ENCODE peak calls at places on chromosomes 4 and X, in five cellular contexts. T is body of pancreas, H is stomach, C is omental fat pad, S is GM12865. O is an unnamed sample.

GRCh38 chrX:54246866-54247265 is 63.8 kb upstream of the FAM120C start:
- DNase-seq in S (no peak), H (no peak), C (no peak), T (no peak), O (no peak)

GRCh38 chr4:2408401-2408958 is 10.0 kb downstream of the ZFYVE28 start:
- DNase-seq in S (peak), T (no peak), H (no peak), C (no peak), O (no peak)

GRCh38 chr4:94676910-94677309 is 80.8 kb upstream of the BMPR1B start:
- DNase-seq in C (no peak), S (no peak), H (no peak), T (no peak), O (no peak)

GRCh38 chrX:154730271-154730883 is 20.5 kb downstream of the GAB3 start:
- DNase-seq in S (no peak), T (peak), C (no peak), H (no peak), O (no peak)

GRCh38 chrX:46572295-46572936 is 1.1 kb upstream of the CHST7 start:
- DNase-seq in S (peak), T (no peak), C (no peak), H (no peak), O (no peak)

GRCh38 chrX:129679856-129680255 is 25.1 kb upstream of the APLN start:
- DNase-seq in T (no peak), H (no peak), S (no peak), C (no peak), O (no peak)

GRCh38 chrX:108186811-108187210 is 95.2 kb downstream of the ATG4A start:
- DNase-seq in H (no peak), S (no peak), T (no peak), C (no peak), O (no peak)

GRCh38 chrX:153719238-153719637 is 4.9 kb downstream of the BCAP31 start:
- DNase-seq in T (peak), H (no peak), S (no peak), C (no peak), O (no peak)

GRCh38 chr4:184534511-184535391 is 60.4 kb upstream of the IRF2 start:
- DNase-seq in C (no peak), H (no peak), T (no peak), S (peak), O (no peak)

GRCh38 chr4:114694770-114695169 is 96.2 kb downstream of the UGT8 start:
- DNase-seq in S (peak), C (no peak), H (no peak), T (no peak), O (no peak)

GRCh38 chr4:164621886-164622521 is 131.9 kb upstream of the SMIM31 start:
- DNase-seq in T (no peak), S (no peak), C (no peak), H (no peak), O (no peak)

GRCh38 chr4:21451032-21451431 is 497.5 kb downstream of the KCNIP4 start:
- DNase-seq in H (no peak), T (no peak), C (no peak), S (no peak), O (no peak)

GRCh38 chr4:86838141-86838540 is 11.0 kb downstream of the SLC10A6 start:
- DNase-seq in C (no peak), H (no peak), T (no peak), S (no peak), O (no peak)

GRCh38 chrX:46326161-46326560 is 219.1 kb downstream of the ZNF674 start:
- DNase-seq in T (no peak), C (no peak), S (no peak), H (no peak), O (no peak)

GRCh38 chr4:101271516-101271915 is 75.8 kb downstream of the PPP3CA start:
- DNase-seq in T (no peak), S (no peak), C (no peak), H (no peak), O (no peak)

GRCh38 chr4:173214661-173215060 is 46.0 kb downstream of the GALNT7 start:
- DNase-seq in S (no peak), H (peak), T (peak), C (no peak), O (no peak)

GRCh38 chr4:36322921-36323354 is 41.5 kb downstream of the DTHD1 start:
- DNase-seq in C (no peak), H (no peak), S (peak), T (no peak), O (no peak)

GRCh38 chr4:80309301-80310004 is 26.1 kb upstream of the CFAP299 start:
- DNase-seq in T (no peak), C (no peak), H (no peak), S (no peak), O (no peak)

GRCh38 chrX:1164322-1165288 is 47.8 kb downstream of the CRLF2 start:
- DNase-seq in C (no peak), T (peak), S (peak), H (no peak), O (no peak)

GRCh38 chrX:46758163-46758955 is 559 bp downstream of the SLC9A7 start:
- DNase-seq in T (peak), C (no peak), H (no peak), S (peak), O (no peak)

GRCh38 chr4:149781150-149781549 is 34.5 kb downstream of the IQCM start:
- DNase-seq in H (no peak), C (no peak), T (no peak), S (no peak), O (no peak)

GRCh38 chrX:68398286-68398685 is 35.0 kb downstream of the OPHN1 start:
- DNase-seq in C (no peak), T (no peak), S (no peak), H (no peak), O (no peak)

GRCh38 chr4:20641971-20642370 is 58.3 kb upstream of the PACRGL start:
- DNase-seq in T (no peak), S (no peak), C (no peak), H (no peak), O (no peak)

GRCh38 chr4:3533421-3533820 is 1.2 kb upstream of the LRPAP1 start:
- DNase-seq in T (no peak), H (no peak), C (no peak), S (no peak), O (no peak)

GRCh38 chr4:163736876-163737275 is 242.4 kb downstream of the TMA16 start:
- DNase-seq in S (no peak), T (no peak), C (no peak), H (no peak), O (no peak)

GRCh38 chrX:104641176-104641575 is 75.2 kb downstream of the IL1RAPL2 start:
- DNase-seq in C (no peak), H (no peak), S (peak), T (no peak), O (peak)

GRCh38 chr4:118033148-118034060 is 882 bp upstream of the NDST3 start:
- DNase-seq in T (peak), C (no peak), H (peak), S (no peak), O (peak)

GRCh38 chr4:4673070-4673469 is 131.2 kb upstream of the STX18 start:
- DNase-seq in T (no peak), H (no peak), S (peak), C (no peak), O (peak)

GRCh38 chr4:8703401-8703696 is 110.8 kb downstream of the CPZ start:
- DNase-seq in T (no peak), C (no peak), H (peak), S (no peak), O (no peak)

GRCh38 chr4:183722738-183723560 is 63.9 kb downstream of the TRAPPC11 start:
- DNase-seq in C (peak), T (peak), H (peak), S (peak), O (peak)

GRCh38 chr4:32148120-32148666 is 1428.0 kb downstream of the PCDH7 start:
- DNase-seq in T (no peak), S (no peak), C (no peak), H (no peak), O (no peak)

GRCh38 chrX:70444326-70445196 is at the start of gene DLG3:
- DNase-seq in T (no peak), S (no peak), H (no peak), C (no peak), O (peak)

GRCh38 chr4:112550728-112551127 is 34.7 kb upstream of the NEUROG2 start:
- DNase-seq in C (no peak), S (no peak), H (no peak), T (no peak), O (no peak)

DNA sequence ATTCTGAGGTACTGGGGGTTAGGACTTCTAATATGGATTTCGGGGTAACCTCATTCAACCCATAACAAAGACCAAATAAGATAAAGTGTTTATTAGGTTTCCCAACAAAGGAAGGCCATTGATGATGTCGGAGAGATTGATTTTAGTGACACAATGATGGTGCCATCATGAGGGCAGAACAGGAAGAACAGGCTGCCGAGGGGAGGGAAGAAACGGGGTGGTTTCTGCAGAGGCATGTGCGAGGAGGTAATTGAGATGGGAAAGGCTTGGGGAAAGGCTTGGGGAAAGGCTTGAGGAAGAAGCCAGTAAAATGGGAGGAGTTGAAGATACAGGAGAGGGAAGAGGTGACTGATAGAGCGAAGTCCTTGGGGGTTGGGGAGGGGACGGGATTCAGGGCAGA is 6.2 kb downstream of the HPSE start:
- DNase-seq in H (no peak), C (no peak), S (no peak), T (no peak), O (no peak)
- TF ChIP-seq CTCF in H (no peak), C (no peak), S (no peak), T (no peak), O (no peak)

GRCh38 chrX:103629295-103630170 is 758 bp downstream of the TCEAL1 start:
- DNase-seq in H (peak), S (peak), C (no peak), T (peak), O (peak)
- TF ChIP-seq CTCF in H (no peak), S (no peak), C (no peak), T (peak), O (no peak)

DNA sequence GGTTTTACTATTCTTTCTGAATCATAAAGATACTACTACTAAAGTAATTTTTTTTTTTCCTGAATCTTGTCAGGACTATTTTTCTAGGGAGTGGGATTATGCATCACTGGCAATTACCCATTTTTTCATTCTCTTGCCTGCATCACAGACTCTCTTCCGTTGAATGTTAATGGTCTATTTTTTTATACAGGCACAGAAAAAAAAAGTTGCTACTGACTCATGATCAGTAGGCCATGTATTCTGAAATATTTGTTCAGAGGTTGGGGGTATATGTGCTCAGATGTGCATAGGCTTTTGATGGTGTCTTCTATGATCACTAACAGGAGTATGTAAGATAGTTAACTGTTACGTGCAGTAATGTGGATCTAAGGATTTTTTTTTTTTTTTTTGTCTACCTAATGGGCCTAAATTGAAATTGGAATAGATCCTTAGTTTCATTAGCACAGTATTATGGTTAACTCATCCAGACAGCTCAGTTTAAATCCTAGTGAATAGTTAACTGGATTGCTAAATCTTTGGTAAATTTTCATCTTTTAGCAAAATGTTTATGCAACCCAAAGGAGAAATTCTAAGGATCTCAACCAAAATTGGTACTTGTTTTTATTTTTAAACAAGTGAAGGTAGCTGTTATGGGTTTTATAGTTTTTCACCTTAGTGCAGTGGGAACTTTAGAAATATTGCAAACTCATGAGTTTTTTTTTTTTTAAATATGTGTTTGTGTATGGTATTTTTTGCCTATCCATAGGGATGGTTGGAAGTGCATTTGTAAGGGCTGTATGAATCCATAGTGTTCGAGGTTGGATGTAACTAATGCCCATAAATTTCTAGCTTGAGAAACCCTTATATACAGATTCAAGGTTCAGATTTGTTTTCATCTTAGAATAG is 12.1 kb downstream of the BMP2K start:
- DNase-seq in T (no peak), H (no peak), C (no peak), S (no peak), O (no peak)
- TF ChIP-seq CTCF in T (no peak), H (no peak), C (no peak), S (no peak), O (no peak)

GRCh38 chrX:56574861-56575260 is 11.4 kb downstream of the UBQLN2 start:
- DNase-seq in C (no peak), T (no peak), H (no peak), S (no peak), O (no peak)

GRCh38 chrX:56576721-56577120 is 13.3 kb downstream of the UBQLN2 start:
- DNase-seq in H (no peak), C (no peak), S (no peak), T (no peak), O (no peak)

GRCh38 chrX:56569378-56570061 is 6.1 kb downstream of the UBQLN2 start:
- DNase-seq in C (no peak), H (no peak), T (no peak), S (peak), O (no peak)

DNA sequence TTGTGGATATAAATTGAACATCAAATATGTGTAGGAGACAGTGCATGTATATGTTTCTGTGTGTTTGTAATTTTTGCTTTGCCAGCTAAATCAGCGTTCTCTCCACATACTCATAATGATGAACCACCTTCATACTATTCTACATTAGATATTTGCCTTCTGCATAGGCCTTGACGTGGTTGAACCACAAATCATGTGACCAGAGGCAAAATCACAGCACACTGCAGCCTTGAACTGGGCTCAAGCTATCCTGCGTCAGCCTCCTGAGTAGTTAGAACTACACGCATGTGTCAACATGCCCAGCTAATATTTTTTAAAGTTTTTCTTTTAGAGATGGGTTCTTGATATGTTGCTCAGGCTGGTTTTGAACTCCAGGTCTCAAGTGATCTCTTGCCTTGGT is 9.5 kb downstream of the UBQLN2 start:
- DNase-seq in T (no peak), C (no peak), S (no peak), H (no peak), O (no peak)
- TF ChIP-seq CTCF in T (no peak), C (no peak), S (no peak), H (no peak), O (no peak)

DNA sequence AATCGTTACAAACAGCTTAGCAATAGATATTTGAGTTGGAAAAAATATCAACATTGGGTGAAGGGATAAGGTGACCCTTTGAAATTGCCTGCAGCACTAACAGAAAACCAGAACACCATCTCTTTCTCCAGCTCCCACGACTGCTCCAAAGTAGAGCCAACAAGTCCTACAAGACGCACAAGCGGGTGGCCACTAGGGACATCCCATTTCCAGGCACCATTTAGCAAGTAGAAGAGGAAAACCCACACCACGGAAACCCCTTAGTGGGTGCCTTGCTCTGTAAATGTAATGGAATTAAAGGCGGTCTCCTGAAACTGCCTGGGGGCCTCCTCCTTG is 1.9 kb downstream of the ARHGAP6 start:
- DNase-seq in C (no peak), S (peak), H (no peak), T (no peak), O (no peak)
- TF ChIP-seq CTCF in C (no peak), S (peak), H (no peak), T (no peak), O (no peak)

DNA sequence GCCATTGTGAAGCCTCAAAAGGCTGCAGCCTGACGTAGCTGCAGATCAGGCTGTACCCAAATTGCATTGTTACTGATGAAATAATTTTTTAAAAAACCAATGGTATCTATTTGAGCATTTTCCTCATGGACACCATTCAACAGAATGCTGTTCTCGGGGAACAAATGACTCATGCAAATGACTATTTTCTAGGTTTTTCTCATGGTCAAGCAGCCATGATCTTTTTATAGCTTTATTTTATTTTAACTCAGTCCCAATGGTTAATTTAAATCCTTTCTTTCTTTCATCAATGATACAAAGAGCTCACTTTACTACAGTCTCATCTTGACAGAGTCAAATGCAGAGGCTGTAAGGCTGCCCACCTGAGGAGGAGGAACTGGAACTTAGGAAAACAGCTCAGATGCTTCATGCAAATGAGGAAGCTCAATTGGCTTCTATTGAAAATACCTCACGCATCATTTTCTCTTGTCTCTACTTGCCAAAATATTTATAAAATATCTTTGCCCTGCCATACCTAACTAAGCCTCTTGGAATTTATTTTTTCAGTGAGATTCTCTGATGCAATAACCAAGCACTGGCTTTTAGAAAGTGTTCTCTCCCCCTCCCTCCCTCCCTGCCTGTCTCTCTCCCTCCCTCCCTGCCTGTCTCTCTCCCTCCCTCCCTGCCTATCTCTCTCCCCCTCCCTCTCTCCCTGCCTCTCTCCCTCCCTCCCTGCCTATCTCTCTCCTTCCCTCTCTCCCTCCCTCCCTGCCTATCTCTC is 81.0 kb downstream of the SORBS2 start:
- DNase-seq in T (no peak), S (peak), H (no peak), C (no peak), O (no peak)
- TF ChIP-seq CTCF in T (no peak), S (no peak), H (peak), C (no peak), O (no peak)

GRCh38 chr4:17463606-17464005 is 48.3 kb downstream of the QDPR start:
- DNase-seq in C (no peak), T (no peak), H (no peak), S (no peak), O (no peak)

GRCh38 chr4:17469931-17470674 is 41.8 kb downstream of the QDPR start:
- DNase-seq in S (no peak), H (no peak), T (no peak), C (no peak), O (no peak)

GRCh38 chr4:17468638-17469221 is 43.2 kb downstream of the QDPR start:
- DNase-seq in C (no peak), T (no peak), H (no peak), S (peak), O (peak)
- TF ChIP-seq CTCF in C (no peak), T (no peak), H (peak), S (peak), O (peak)

GRCh38 chr4:108749119-108749518 is 13.7 kb downstream of the ETNPPL start:
- DNase-seq in S (no peak), T (no peak), H (no peak), C (no peak), O (no peak)
- TF ChIP-seq CTCF in S (no peak), T (no peak), H (no peak), C (no peak), O (no peak)

DNA sequence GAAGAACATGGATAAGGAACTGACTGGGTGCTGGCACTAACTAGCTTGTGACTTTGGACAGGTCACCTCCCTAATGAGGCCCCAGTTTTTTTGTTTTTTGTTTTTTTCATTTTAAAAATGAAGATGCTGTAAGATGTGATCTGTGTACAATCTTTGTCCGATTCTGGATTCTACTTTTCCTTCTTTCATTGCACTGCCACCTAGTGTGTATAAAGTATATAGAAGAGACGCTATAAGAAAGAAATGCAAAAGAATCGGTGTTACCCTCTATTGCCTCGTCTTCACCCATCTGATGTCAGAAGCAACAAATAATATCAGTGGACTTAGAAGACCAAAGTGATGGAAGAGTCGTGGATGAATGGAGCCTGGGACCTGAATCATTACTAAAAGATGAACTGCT is 58.6 kb upstream of the P2RY10 start:
- DNase-seq in T (no peak), H (no peak), S (peak), C (no peak), O (no peak)
- TF ChIP-seq CTCF in T (peak), H (no peak), S (no peak), C (no peak), O (peak)